ENCODE peak calls at places on chromosomes 4 and X, in ten cellular contexts. One of them, this sample, is unnamed.

GRCh38 chr4:75710246-75710645 is 14.1 kb upstream of the USO1 start:
- DNase-seq in epithelial cell of esophagus: no peak
- DNase-seq in Calu3: no peak
- DNase-seq in neural crest cell: no peak
- DNase-seq in H9: no peak
- DNase-seq in left lung: no peak
- DNase-seq in AG04450: no peak
- DNase-seq in fibroblast of pulmonary artery: peak
- DNase-seq in breast epithelium: no peak
- DNase-seq in mucosa of descending colon: no peak
- DNase-seq in this sample: no peak

GRCh38 chr4:58163172-58163571 is 1053.0 kb upstream of the IGFBP7 start:
- DNase-seq in epithelial cell of esophagus: peak
- DNase-seq in Calu3: no peak
- DNase-seq in neural crest cell: no peak
- DNase-seq in H9: no peak
- DNase-seq in left lung: no peak
- DNase-seq in AG04450: no peak
- DNase-seq in fibroblast of pulmonary artery: no peak
- DNase-seq in breast epithelium: no peak
- DNase-seq in mucosa of descending colon: peak
- DNase-seq in this sample: no peak

GRCh38 chr4:212438-213174 is 88.3 kb downstream of the ZNF718 start:
- DNase-seq in epithelial cell of esophagus: peak
- DNase-seq in Calu3: no peak
- DNase-seq in neural crest cell: peak
- DNase-seq in H9: no peak
- DNase-seq in left lung: peak
- DNase-seq in AG04450: peak
- DNase-seq in fibroblast of pulmonary artery: peak
- DNase-seq in breast epithelium: peak
- DNase-seq in mucosa of descending colon: peak
- DNase-seq in this sample: no peak

GRCh38 chr4:74267998-74268606 is 40.2 kb upstream of the EPGN start:
- DNase-seq in epithelial cell of esophagus: peak
- DNase-seq in Calu3: no peak
- DNase-seq in neural crest cell: no peak
- DNase-seq in H9: no peak
- DNase-seq in left lung: no peak
- DNase-seq in AG04450: no peak
- DNase-seq in fibroblast of pulmonary artery: peak
- DNase-seq in breast epithelium: no peak
- DNase-seq in mucosa of descending colon: no peak
- DNase-seq in this sample: no peak

GRCh38 chr4:39812500-39812899 is 114.6 kb downstream of the UBE2K start:
- DNase-seq in epithelial cell of esophagus: no peak
- DNase-seq in Calu3: no peak
- DNase-seq in neural crest cell: no peak
- DNase-seq in H9: no peak
- DNase-seq in left lung: no peak
- DNase-seq in AG04450: no peak
- DNase-seq in fibroblast of pulmonary artery: no peak
- DNase-seq in breast epithelium: no peak
- DNase-seq in mucosa of descending colon: no peak
- DNase-seq in this sample: no peak

GRCh38 chr4:6375620-6376295 is 96.7 kb downstream of the PPP2R2C start:
- DNase-seq in epithelial cell of esophagus: no peak
- DNase-seq in Calu3: no peak
- DNase-seq in neural crest cell: no peak
- DNase-seq in H9: no peak
- DNase-seq in left lung: peak
- DNase-seq in AG04450: no peak
- DNase-seq in fibroblast of pulmonary artery: no peak
- DNase-seq in breast epithelium: no peak
- DNase-seq in mucosa of descending colon: no peak
- DNase-seq in this sample: no peak

GRCh38 chrX:11899091-11899490 is 141.1 kb downstream of the MSL3 start:
- DNase-seq in epithelial cell of esophagus: peak
- DNase-seq in Calu3: peak
- DNase-seq in neural crest cell: no peak
- DNase-seq in H9: no peak
- DNase-seq in left lung: no peak
- DNase-seq in AG04450: no peak
- DNase-seq in fibroblast of pulmonary artery: peak
- DNase-seq in breast epithelium: no peak
- DNase-seq in mucosa of descending colon: no peak
- DNase-seq in this sample: no peak

GRCh38 chr4:121888134-121888533 is 17.9 kb upstream of the BBS7 start:
- DNase-seq in epithelial cell of esophagus: no peak
- DNase-seq in Calu3: no peak
- DNase-seq in neural crest cell: no peak
- DNase-seq in H9: no peak
- DNase-seq in left lung: no peak
- DNase-seq in AG04450: no peak
- DNase-seq in fibroblast of pulmonary artery: no peak
- DNase-seq in breast epithelium: no peak
- DNase-seq in mucosa of descending colon: no peak
- DNase-seq in this sample: no peak

GRCh38 chr4:40316333-40316781 is 18.8 kb upstream of the CHRNA9 start:
- DNase-seq in epithelial cell of esophagus: peak
- DNase-seq in Calu3: peak
- DNase-seq in neural crest cell: no peak
- DNase-seq in H9: no peak
- DNase-seq in left lung: no peak
- DNase-seq in AG04450: peak
- DNase-seq in fibroblast of pulmonary artery: peak
- DNase-seq in breast epithelium: no peak
- DNase-seq in mucosa of descending colon: peak
- DNase-seq in this sample: no peak

GRCh38 chr4:24482871-24483270 is 101.5 kb downstream of the DHX15 start:
- DNase-seq in epithelial cell of esophagus: peak
- DNase-seq in Calu3: no peak
- DNase-seq in neural crest cell: no peak
- DNase-seq in H9: no peak
- DNase-seq in left lung: no peak
- DNase-seq in AG04450: no peak
- DNase-seq in fibroblast of pulmonary artery: no peak
- DNase-seq in breast epithelium: no peak
- DNase-seq in mucosa of descending colon: no peak
- DNase-seq in this sample: no peak

GRCh38 chrX:155031657-155032056 is 5.0 kb downstream of the FUNDC2 start:
- DNase-seq in epithelial cell of esophagus: no peak
- DNase-seq in Calu3: no peak
- DNase-seq in neural crest cell: no peak
- DNase-seq in H9: no peak
- DNase-seq in left lung: no peak
- DNase-seq in AG04450: no peak
- DNase-seq in fibroblast of pulmonary artery: no peak
- DNase-seq in breast epithelium: no peak
- DNase-seq in mucosa of descending colon: no peak
- DNase-seq in this sample: no peak

DNA sequence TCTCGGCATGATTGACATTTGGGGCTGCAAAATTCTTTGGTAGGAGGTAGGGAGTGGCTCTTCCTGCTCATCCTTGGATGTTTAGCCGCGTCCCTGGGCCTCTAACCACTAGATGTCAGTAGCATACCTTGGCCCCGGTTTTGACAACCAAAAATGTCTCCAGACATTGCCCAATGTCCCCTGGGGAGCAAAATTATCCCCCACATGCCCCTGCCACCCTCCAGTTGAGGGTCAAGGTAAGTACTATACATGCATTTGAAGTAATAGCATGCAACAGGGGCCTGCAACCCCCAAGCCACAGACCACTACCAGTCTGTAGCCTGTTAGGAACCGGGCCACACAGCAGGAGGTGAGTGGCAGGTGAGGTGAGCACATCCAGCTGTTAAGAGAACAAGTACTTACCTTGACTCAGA is 17.6 kb upstream of the KIAA1210 start:
- DNase-seq in epithelial cell of esophagus: peak
- DNase-seq in Calu3: peak
- DNase-seq in neural crest cell: peak
- DNase-seq in H9: peak
- DNase-seq in left lung: no peak
- DNase-seq in AG04450: no peak
- DNase-seq in fibroblast of pulmonary artery: peak
- DNase-seq in breast epithelium: no peak
- DNase-seq in mucosa of descending colon: peak
- DNase-seq in this sample: no peak
- TF ChIP-seq CTCF in epithelial cell of esophagus: peak
- TF ChIP-seq CTCF in Calu3: peak
- TF ChIP-seq CTCF in neural crest cell: peak
- TF ChIP-seq CTCF in H9: peak
- TF ChIP-seq CTCF in left lung: no peak
- TF ChIP-seq CTCF in AG04450: peak
- TF ChIP-seq CTCF in fibroblast of pulmonary artery: peak
- TF ChIP-seq CTCF in breast epithelium: peak
- TF ChIP-seq CTCF in mucosa of descending colon: peak
- TF ChIP-seq CTCF in this sample: no peak

GRCh38 chr4:150976478-150977118 is 38.5 kb downstream of the LRBA start:
- DNase-seq in epithelial cell of esophagus: no peak
- DNase-seq in Calu3: no peak
- DNase-seq in neural crest cell: no peak
- DNase-seq in H9: peak
- DNase-seq in left lung: no peak
- DNase-seq in AG04450: no peak
- DNase-seq in fibroblast of pulmonary artery: no peak
- DNase-seq in breast epithelium: no peak
- DNase-seq in mucosa of descending colon: no peak
- DNase-seq in this sample: no peak
- TF ChIP-seq CTCF in epithelial cell of esophagus: no peak
- TF ChIP-seq CTCF in Calu3: no peak
- TF ChIP-seq CTCF in neural crest cell: no peak
- TF ChIP-seq CTCF in H9: peak
- TF ChIP-seq CTCF in left lung: no peak
- TF ChIP-seq CTCF in AG04450: no peak
- TF ChIP-seq CTCF in fibroblast of pulmonary artery: no peak
- TF ChIP-seq CTCF in breast epithelium: no peak
- TF ChIP-seq CTCF in mucosa of descending colon: no peak
- TF ChIP-seq CTCF in this sample: no peak

GRCh38 chr4:147096667-147097604 is 151.3 kb upstream of the TTC29 start:
- DNase-seq in epithelial cell of esophagus: peak
- DNase-seq in Calu3: no peak
- DNase-seq in neural crest cell: no peak
- DNase-seq in H9: no peak
- DNase-seq in left lung: no peak
- DNase-seq in AG04450: peak
- DNase-seq in fibroblast of pulmonary artery: peak
- DNase-seq in breast epithelium: no peak
- DNase-seq in mucosa of descending colon: no peak
- DNase-seq in this sample: peak

GRCh38 chr4:147090486-147090885 is 144.8 kb upstream of the TTC29 start:
- DNase-seq in epithelial cell of esophagus: peak
- DNase-seq in Calu3: no peak
- DNase-seq in neural crest cell: no peak
- DNase-seq in H9: no peak
- DNase-seq in left lung: no peak
- DNase-seq in AG04450: no peak
- DNase-seq in fibroblast of pulmonary artery: no peak
- DNase-seq in breast epithelium: no peak
- DNase-seq in mucosa of descending colon: no peak
- DNase-seq in this sample: no peak

GRCh38 chr4:147093206-147093605 is 147.5 kb upstream of the TTC29 start:
- DNase-seq in epithelial cell of esophagus: no peak
- DNase-seq in Calu3: no peak
- DNase-seq in neural crest cell: no peak
- DNase-seq in H9: no peak
- DNase-seq in left lung: no peak
- DNase-seq in AG04450: no peak
- DNase-seq in fibroblast of pulmonary artery: no peak
- DNase-seq in breast epithelium: no peak
- DNase-seq in mucosa of descending colon: no peak
- DNase-seq in this sample: no peak

GRCh38 chr4:147094228-147094627 is 148.6 kb upstream of the TTC29 start:
- DNase-seq in epithelial cell of esophagus: peak
- DNase-seq in Calu3: peak
- DNase-seq in neural crest cell: no peak
- DNase-seq in H9: no peak
- DNase-seq in left lung: no peak
- DNase-seq in AG04450: no peak
- DNase-seq in fibroblast of pulmonary artery: no peak
- DNase-seq in breast epithelium: no peak
- DNase-seq in mucosa of descending colon: no peak
- DNase-seq in this sample: no peak
- TF ChIP-seq CTCF in epithelial cell of esophagus: peak
- TF ChIP-seq CTCF in Calu3: no peak
- TF ChIP-seq CTCF in neural crest cell: peak
- TF ChIP-seq CTCF in H9: peak
- TF ChIP-seq CTCF in left lung: no peak
- TF ChIP-seq CTCF in AG04450: no peak
- TF ChIP-seq CTCF in fibroblast of pulmonary artery: peak
- TF ChIP-seq CTCF in breast epithelium: no peak
- TF ChIP-seq CTCF in mucosa of descending colon: no peak
- TF ChIP-seq CTCF in this sample: peak

GRCh38 chr4:153345011-153345981 is 808 bp downstream of the MND1 start:
- DNase-seq in epithelial cell of esophagus: peak
- DNase-seq in Calu3: peak
- DNase-seq in neural crest cell: peak
- DNase-seq in H9: peak
- DNase-seq in left lung: peak
- DNase-seq in AG04450: no peak
- DNase-seq in fibroblast of pulmonary artery: peak
- DNase-seq in breast epithelium: no peak
- DNase-seq in mucosa of descending colon: peak
- DNase-seq in this sample: peak

GRCh38 chr4:153347117-153347516 is 2.6 kb downstream of the MND1 start:
- DNase-seq in epithelial cell of esophagus: no peak
- DNase-seq in Calu3: no peak
- DNase-seq in neural crest cell: no peak
- DNase-seq in H9: no peak
- DNase-seq in left lung: no peak
- DNase-seq in AG04450: no peak
- DNase-seq in fibroblast of pulmonary artery: no peak
- DNase-seq in breast epithelium: no peak
- DNase-seq in mucosa of descending colon: no peak
- DNase-seq in this sample: no peak

GRCh38 chr4:153346031-153346430 is 1.5 kb downstream of the MND1 start:
- DNase-seq in epithelial cell of esophagus: no peak
- DNase-seq in Calu3: no peak
- DNase-seq in neural crest cell: no peak
- DNase-seq in H9: no peak
- DNase-seq in left lung: no peak
- DNase-seq in AG04450: no peak
- DNase-seq in fibroblast of pulmonary artery: no peak
- DNase-seq in breast epithelium: no peak
- DNase-seq in mucosa of descending colon: no peak
- DNase-seq in this sample: no peak

GRCh38 chr4:153348006-153348405 is 3.5 kb downstream of the MND1 start:
- DNase-seq in epithelial cell of esophagus: no peak
- DNase-seq in Calu3: no peak
- DNase-seq in neural crest cell: no peak
- DNase-seq in H9: no peak
- DNase-seq in left lung: no peak
- DNase-seq in AG04450: no peak
- DNase-seq in fibroblast of pulmonary artery: no peak
- DNase-seq in breast epithelium: no peak
- DNase-seq in mucosa of descending colon: no peak
- DNase-seq in this sample: no peak

DNA sequence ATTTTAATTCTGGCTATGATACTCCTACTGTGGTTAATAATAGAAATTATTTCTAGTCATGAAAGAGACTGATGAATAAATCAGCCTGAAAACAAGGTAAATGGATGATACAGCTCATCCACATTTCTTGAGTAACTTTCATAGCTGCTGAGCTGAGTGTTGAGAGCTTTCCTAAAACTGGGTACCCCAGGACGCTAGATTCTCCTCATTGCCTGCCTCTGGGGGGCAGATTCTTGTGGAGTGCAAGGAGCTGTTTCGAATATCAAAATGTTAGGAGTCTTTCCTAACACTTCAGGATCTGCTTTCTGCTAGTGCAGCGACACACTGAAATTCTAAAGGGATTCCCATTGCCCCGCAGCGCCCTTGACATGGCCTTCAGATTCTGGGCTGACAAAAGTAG is 2.1 kb downstream of the MND1 start:
- DNase-seq in epithelial cell of esophagus: no peak
- DNase-seq in Calu3: no peak
- DNase-seq in neural crest cell: no peak
- DNase-seq in H9: no peak
- DNase-seq in left lung: no peak
- DNase-seq in AG04450: no peak
- DNase-seq in fibroblast of pulmonary artery: no peak
- DNase-seq in breast epithelium: no peak
- DNase-seq in mucosa of descending colon: no peak
- DNase-seq in this sample: no peak
- TF ChIP-seq CTCF in epithelial cell of esophagus: no peak
- TF ChIP-seq CTCF in Calu3: no peak
- TF ChIP-seq CTCF in neural crest cell: no peak
- TF ChIP-seq CTCF in H9: peak
- TF ChIP-seq CTCF in left lung: no peak
- TF ChIP-seq CTCF in AG04450: peak
- TF ChIP-seq CTCF in fibroblast of pulmonary artery: peak
- TF ChIP-seq CTCF in breast epithelium: no peak
- TF ChIP-seq CTCF in mucosa of descending colon: no peak
- TF ChIP-seq CTCF in this sample: no peak

This sample was measured in GM10248.